ENCODE peak calls at places on chromosomes 1 and 21, in five cellular contexts. One of them, this sample, is unnamed.
A peak's percentile ranks its signal among the peaks of the same experiment; 100 is the strongest.

GRCh38 chr1:240652554-240652953 is 40.6 kb upstream of the GREM2 start:
- DNase-seq in spleen: no peak
- DNase-seq in breast epithelium: no peak
- DNase-seq in testis: no peak
- DNase-seq in NB4: no peak
- DNase-seq in this sample: no peak

GRCh38 chr1:53122847-53123461 is 19.5 kb downstream of the SLC1A7 start:
- DNase-seq in spleen: no peak
- DNase-seq in breast epithelium: no peak
- DNase-seq in testis: no peak
- DNase-seq in NB4: no peak
- DNase-seq in this sample: no peak

GRCh38 chr1:243354511-243355153 is 98.8 kb downstream of the SDCCAG8 start:
- DNase-seq in spleen: no peak
- DNase-seq in breast epithelium: no peak
- DNase-seq in testis: no peak
- DNase-seq in NB4: no peak
- DNase-seq in this sample: peak; percentile 18

GRCh38 chr1:64525116-64525686 is 55.3 kb downstream of the CACHD1 start:
- DNase-seq in spleen: no peak
- DNase-seq in breast epithelium: no peak
- DNase-seq in testis: no peak
- DNase-seq in NB4: no peak
- DNase-seq in this sample: no peak

GRCh38 chr1:215710340-215710971 is 143.4 kb downstream of the KCTD3 start:
- DNase-seq in spleen: no peak
- DNase-seq in breast epithelium: no peak
- DNase-seq in testis: peak; percentile 67
- DNase-seq in NB4: peak; percentile 73
- DNase-seq in this sample: peak; percentile 80

GRCh38 chr21:15122241-15122640 is 57.4 kb upstream of the NRIP1 start:
- DNase-seq in spleen: no peak
- DNase-seq in breast epithelium: no peak
- DNase-seq in testis: no peak
- DNase-seq in NB4: no peak
- DNase-seq in this sample: no peak

GRCh38 chr1:180548686-180549326 is 10.0 kb upstream of the OVAAL start:
- DNase-seq in spleen: no peak
- DNase-seq in breast epithelium: no peak
- DNase-seq in testis: no peak
- DNase-seq in NB4: no peak
- DNase-seq in this sample: no peak

GRCh38 chr1:87684786-87685185 is 356.1 kb downstream of the LMO4 start:
- DNase-seq in spleen: no peak
- DNase-seq in breast epithelium: no peak
- DNase-seq in testis: peak; percentile 53
- DNase-seq in NB4: no peak
- DNase-seq in this sample: no peak

GRCh38 chr1:160544647-160545046 is 21.6 kb upstream of the SLAMF6 start:
- DNase-seq in spleen: no peak
- DNase-seq in breast epithelium: no peak
- DNase-seq in testis: no peak
- DNase-seq in NB4: peak; percentile 56
- DNase-seq in this sample: peak; percentile 63

GRCh38 chr21:45319461-45320211 is 31.9 kb upstream of the POFUT2 start:
- DNase-seq in spleen: peak; percentile 70
- DNase-seq in breast epithelium: no peak
- DNase-seq in testis: no peak
- DNase-seq in NB4: no peak
- DNase-seq in this sample: no peak

GRCh38 chr1:47507140-47507539 is 69.3 kb downstream of the FOXD2 start:
- DNase-seq in spleen: no peak
- DNase-seq in breast epithelium: no peak
- DNase-seq in testis: no peak
- DNase-seq in NB4: peak; percentile 36
- DNase-seq in this sample: no peak

GRCh38 chr1:203361843-203362524 is 11.1 kb upstream of the FMOD start:
- DNase-seq in spleen: peak; percentile 87
- DNase-seq in breast epithelium: no peak
- DNase-seq in testis: no peak
- DNase-seq in NB4: peak; percentile 18
- DNase-seq in this sample: no peak

GRCh38 chr1:201648066-201648910 is 109.4 kb downstream of the NAV1 start:
- DNase-seq in spleen: no peak
- DNase-seq in breast epithelium: no peak
- DNase-seq in testis: peak; percentile 68
- DNase-seq in NB4: no peak
- DNase-seq in this sample: peak; percentile 17

GRCh38 chr1:117312453-117313138 is 54.7 kb upstream of the MAN1A2 start:
- DNase-seq in spleen: no peak
- DNase-seq in breast epithelium: no peak
- DNase-seq in testis: no peak
- DNase-seq in NB4: peak; percentile 21
- DNase-seq in this sample: peak; percentile 13

GRCh38 chr1:26971590-26971989 is 11.3 kb upstream of the KDF1 start:
- DNase-seq in spleen: no peak
- DNase-seq in breast epithelium: no peak
- DNase-seq in testis: no peak
- DNase-seq in NB4: no peak
- DNase-seq in this sample: no peak

GRCh38 chr1:201006450-201006849 is 17.1 kb downstream of the KIF21B start:
- DNase-seq in spleen: no peak
- DNase-seq in breast epithelium: no peak
- DNase-seq in testis: no peak
- DNase-seq in NB4: no peak
- DNase-seq in this sample: no peak

GRCh38 chr1:181349512-181349911 is 133.8 kb upstream of the CACNA1E start:
- DNase-seq in spleen: no peak
- DNase-seq in breast epithelium: no peak
- DNase-seq in testis: peak; percentile 18
- DNase-seq in NB4: no peak
- DNase-seq in this sample: no peak

GRCh38 chr1:17297991-17298390 is 10.0 kb upstream of the PADI4 start:
- DNase-seq in spleen: peak; percentile 7
- DNase-seq in breast epithelium: no peak
- DNase-seq in testis: no peak
- DNase-seq in NB4: no peak
- DNase-seq in this sample: no peak

GRCh38 chr1:164296172-164296571 is 262.8 kb upstream of the PBX1 start:
- DNase-seq in spleen: no peak
- DNase-seq in breast epithelium: no peak
- DNase-seq in testis: no peak
- DNase-seq in NB4: no peak
- DNase-seq in this sample: no peak

GRCh38 chr1:23544444-23545389 is 13.7 kb upstream of the E2F2 start:
- DNase-seq in spleen: peak; percentile 91
- DNase-seq in breast epithelium: peak; percentile 75
- DNase-seq in testis: peak; percentile 82
- DNase-seq in NB4: peak; percentile 78
- DNase-seq in this sample: peak; percentile 87

GRCh38 chr1:94125551-94126514 is 4.9 kb upstream of the ABCA4 start:
- DNase-seq in spleen: no peak
- DNase-seq in breast epithelium: no peak
- DNase-seq in testis: no peak
- DNase-seq in NB4: no peak
- DNase-seq in this sample: no peak

GRCh38 chr1:187689137-187689536 is 860.4 kb downstream of the PLA2G4A start:
- DNase-seq in spleen: no peak
- DNase-seq in breast epithelium: no peak
- DNase-seq in testis: peak; percentile 90
- DNase-seq in NB4: no peak
- DNase-seq in this sample: no peak

GRCh38 chr1:115838805-115839705 is 1.9 kb downstream of the NHLH2 start:
- DNase-seq in spleen: no peak
- DNase-seq in breast epithelium: no peak
- DNase-seq in testis: peak; percentile 21
- DNase-seq in NB4: peak; percentile 43
- DNase-seq in this sample: no peak

GRCh38 chr21:44021064-44021463 is 9.0 kb downstream of the TRAPPC10 start:
- DNase-seq in spleen: no peak
- DNase-seq in breast epithelium: no peak
- DNase-seq in testis: no peak
- DNase-seq in NB4: no peak
- DNase-seq in this sample: no peak

GRCh38 chr1:26469558-26469957 is 2.7 kb upstream of the HMGN2 start:
- DNase-seq in spleen: no peak
- DNase-seq in breast epithelium: no peak
- DNase-seq in testis: no peak
- DNase-seq in NB4: no peak
- DNase-seq in this sample: no peak

GRCh38 chr21:45123440-45123839 is 49.1 kb downstream of the ADARB1 start:
- DNase-seq in spleen: no peak
- DNase-seq in breast epithelium: no peak
- DNase-seq in testis: no peak
- DNase-seq in NB4: no peak
- DNase-seq in this sample: no peak

GRCh38 chr1:183129921-183130675 is 56.0 kb upstream of the LAMC2 start:
- DNase-seq in spleen: no peak
- DNase-seq in breast epithelium: no peak
- DNase-seq in testis: no peak
- DNase-seq in NB4: no peak
- DNase-seq in this sample: no peak

DNA sequence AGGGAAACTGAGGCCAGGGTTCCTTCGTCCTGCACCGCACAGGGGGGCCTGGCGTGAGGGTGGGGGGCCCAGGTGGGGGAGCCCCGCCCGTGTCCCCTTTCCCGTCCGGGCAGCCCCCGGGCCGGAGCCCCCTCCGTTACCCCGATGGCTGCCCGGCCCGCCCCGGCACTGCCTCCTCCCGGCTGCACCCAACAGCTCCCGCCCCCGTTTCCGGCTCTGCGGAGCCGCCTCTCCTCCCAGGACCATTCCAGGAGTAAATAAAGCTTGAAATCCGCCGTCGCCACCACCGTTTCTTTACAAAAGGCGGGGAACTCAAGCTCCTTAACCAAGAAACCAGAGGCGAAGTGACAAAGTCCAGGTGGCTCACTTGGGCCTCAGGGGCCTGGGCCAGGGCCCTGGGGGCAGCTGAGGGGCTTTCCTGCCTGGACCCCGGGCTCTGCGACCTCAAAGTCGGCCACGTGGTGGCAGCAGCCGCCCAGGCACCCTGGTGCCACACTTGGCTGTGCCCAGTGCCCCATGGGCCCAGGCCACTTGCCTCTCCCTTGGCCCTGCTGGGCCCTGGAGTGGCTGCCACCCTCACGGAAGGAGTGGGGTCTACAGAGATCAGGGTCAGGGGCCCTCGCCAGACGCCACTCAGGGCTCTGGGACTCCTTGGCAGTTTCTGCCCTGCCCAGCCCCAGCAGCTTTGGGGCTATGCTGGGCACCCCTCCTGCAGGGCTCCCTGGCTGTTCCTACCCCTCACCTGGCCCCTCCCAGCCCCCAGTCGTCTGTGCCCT is 514 bp upstream of the FAAP20 start:
- DNase-seq in spleen: peak; percentile 98
- DNase-seq in breast epithelium: peak; percentile 89
- DNase-seq in testis: peak; percentile 89
- DNase-seq in NB4: peak; percentile 87
- DNase-seq in this sample: peak; percentile 89
- TF ChIP-seq POLR2A in spleen: no peak
- TF ChIP-seq POLR2A in breast epithelium: no peak
- TF ChIP-seq POLR2A in testis: no peak
- TF ChIP-seq POLR2A in NB4: peak; percentile 5
- TF ChIP-seq POLR2A in this sample: no peak

GRCh38 chr1:44799770-44800584 is at the start of gene PLK3:
- DNase-seq in spleen: peak; percentile 100
- DNase-seq in breast epithelium: peak; percentile 97
- DNase-seq in testis: peak; percentile 99
- DNase-seq in NB4: peak; percentile 97
- DNase-seq in this sample: peak; percentile 99
- TF ChIP-seq POLR2A in spleen: peak; percentile 82
- TF ChIP-seq POLR2A in breast epithelium: peak; percentile 62
- TF ChIP-seq POLR2A in testis: peak; percentile 82
- TF ChIP-seq POLR2A in NB4: peak; percentile 55
- TF ChIP-seq POLR2A in this sample: peak; percentile 93

DNA sequence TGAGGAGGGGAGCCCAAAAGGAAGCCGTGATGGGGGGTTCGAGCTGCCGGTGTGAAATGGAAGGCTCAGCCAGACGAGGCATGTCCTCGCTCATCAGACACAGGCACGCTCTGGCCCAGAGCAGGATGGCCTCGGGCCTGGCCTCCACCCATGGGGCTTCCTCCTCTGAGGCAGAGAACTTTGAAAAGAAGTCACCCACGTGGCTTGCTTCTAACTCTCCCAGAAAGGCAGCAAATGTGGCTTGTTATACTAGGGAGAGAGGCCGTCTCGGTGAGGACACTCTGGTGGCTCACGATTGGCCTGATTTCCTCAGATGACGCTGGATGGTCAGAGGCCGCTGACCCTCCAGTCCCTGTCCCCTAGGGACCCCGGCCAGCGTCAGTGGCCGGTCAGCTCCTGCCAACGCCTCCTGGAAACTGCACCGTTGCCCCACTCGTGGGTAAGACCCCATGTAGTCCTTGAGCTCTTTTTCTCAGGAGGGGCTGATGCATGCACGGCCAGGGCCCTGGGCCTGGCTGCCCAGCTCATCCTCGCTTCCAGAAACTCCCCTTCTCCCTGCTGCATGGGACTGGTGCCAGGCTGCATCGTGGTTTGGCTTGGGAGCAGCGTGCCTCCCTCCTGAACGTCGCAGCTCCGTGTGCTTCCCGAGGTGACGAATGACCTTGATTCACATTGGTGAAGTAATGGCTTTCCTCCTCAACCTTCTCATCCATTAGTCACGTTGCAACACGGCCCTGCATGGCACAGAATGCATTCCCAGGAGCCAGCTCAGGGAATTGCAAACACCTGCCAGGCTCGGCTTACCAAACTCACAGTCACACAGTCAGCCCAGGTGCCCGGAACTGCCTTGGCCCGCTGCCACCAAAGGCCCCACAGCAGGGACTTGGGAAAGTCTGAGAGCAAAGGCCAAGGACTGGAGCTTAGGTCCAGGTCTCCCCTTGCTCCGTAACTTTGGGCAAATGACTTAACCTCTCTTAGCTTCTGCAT is 58.8 kb downstream of the TOMM20 start:
- DNase-seq in spleen: peak; percentile 66
- DNase-seq in breast epithelium: peak; percentile 83
- DNase-seq in testis: peak; percentile 50
- DNase-seq in NB4: no peak
- DNase-seq in this sample: no peak
- TF ChIP-seq POLR2A in spleen: no peak
- TF ChIP-seq POLR2A in breast epithelium: no peak
- TF ChIP-seq POLR2A in testis: no peak
- TF ChIP-seq POLR2A in NB4: no peak
- TF ChIP-seq POLR2A in this sample: no peak

DNA sequence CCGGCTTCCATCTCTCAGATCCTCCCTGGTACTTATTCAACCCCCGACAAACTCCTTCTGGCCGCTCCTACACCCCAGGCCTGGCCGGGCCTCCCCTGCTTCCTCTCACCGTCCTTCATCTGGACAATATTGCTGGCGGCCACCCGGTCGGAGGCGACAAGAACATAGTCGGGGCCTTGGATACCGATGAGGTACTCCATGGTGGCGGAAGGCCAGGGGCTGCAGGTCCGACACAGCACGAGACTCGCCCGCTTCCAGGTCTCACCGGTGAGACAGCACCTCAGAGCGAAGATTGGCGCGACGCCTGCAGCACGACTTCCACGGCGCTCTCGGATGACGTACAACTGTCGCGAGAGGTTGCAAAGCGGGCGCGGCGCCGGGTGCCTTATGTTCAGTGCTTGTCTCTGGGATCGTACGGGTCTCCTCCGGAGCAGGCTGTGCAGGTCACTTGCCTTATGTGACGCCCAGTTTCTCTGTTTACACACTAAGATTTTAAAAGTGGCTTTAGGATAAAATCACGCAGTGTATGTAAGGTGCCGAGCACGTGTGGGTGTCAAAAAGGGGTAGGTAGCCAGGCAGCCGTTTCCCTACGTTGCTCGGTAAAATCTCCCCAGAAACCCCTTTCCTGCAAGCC is at the start of gene PSMB2:
- DNase-seq in spleen: peak; percentile 98
- DNase-seq in breast epithelium: peak; percentile 97
- DNase-seq in testis: peak; percentile 97
- DNase-seq in NB4: peak; percentile 97
- DNase-seq in this sample: peak; percentile 98
- TF ChIP-seq POLR2A in spleen: peak; percentile 47
- TF ChIP-seq POLR2A in breast epithelium: peak; percentile 62
- TF ChIP-seq POLR2A in testis: no peak
- TF ChIP-seq POLR2A in NB4: peak; percentile 86
- TF ChIP-seq POLR2A in this sample: peak; percentile 97